ENCODE peak calls at places on chromosomes 4 and X, in seven cellular contexts. A, R, I, B, D, J and G are unnamed samples.

GRCh38 chrX:46381630-46382029 is 163.6 kb downstream of the ZNF674 start:
- DNase-seq in B (no peak), D (no peak), A (peak), I (peak), R (no peak), J (peak), G (peak)

GRCh38 chrX:138754861-138755260 is 43.3 kb upstream of the FGF13 start:
- DNase-seq in D (no peak), B (no peak), J (no peak), I (no peak), R (no peak), A (no peak), G (no peak)

GRCh38 chr4:20248155-20248558 is 3.5 kb upstream of the SLIT2 start:
- DNase-seq in B (no peak), J (no peak), I (peak), A (no peak), R (no peak), D (peak), G (peak)

GRCh38 chr4:163003979-163004378 is 162.7 kb downstream of the NAF1 start:
- DNase-seq in D (no peak), A (no peak), J (peak), R (no peak), I (no peak), B (no peak), G (no peak)

GRCh38 chr4:54090804-54091623 is 8.9 kb upstream of the GSX2 start:
- DNase-seq in R (no peak), B (no peak), J (peak), I (no peak), D (no peak), A (peak), G (peak)

GRCh38 chr4:8191136-8191747 is 7.8 kb upstream of the SH3TC1 start:
- DNase-seq in I (no peak), J (peak), A (no peak), R (no peak), B (no peak), D (no peak), G (no peak)

GRCh38 chr4:157888281-157888680 is 284.5 kb downstream of the GASK1B start:
- DNase-seq in D (no peak), J (no peak), R (no peak), B (no peak), I (no peak), A (no peak), G (no peak)

GRCh38 chrX:153769865-153770605 is 6.0 kb downstream of the PLXNB3 start:
- DNase-seq in I (no peak), J (peak), D (no peak), B (no peak), A (peak), R (no peak), G (no peak)

GRCh38 chr4:76562161-76562560 is 127.1 kb downstream of the SHROOM3 start:
- DNase-seq in D (no peak), J (no peak), R (no peak), B (no peak), A (no peak), I (no peak), G (no peak)

GRCh38 chr4:76744253-76744921 is 153.6 kb downstream of the SOWAHB start:
- DNase-seq in J (no peak), A (no peak), B (no peak), R (no peak), I (no peak), D (no peak), G (no peak)

GRCh38 chrX:24682739-24683432 is 10.8 kb upstream of the POLA1 start:
- DNase-seq in B (no peak), I (no peak), A (peak), R (no peak), D (no peak), J (no peak), G (no peak)

GRCh38 chr4:94338681-94339351 is 3.8 kb downstream of the HPGDS start:
- DNase-seq in R (no peak), D (no peak), J (no peak), A (no peak), I (no peak), B (no peak), G (no peak)

GRCh38 chr4:177005801-177006230 is 213.1 kb upstream of the VEGFC start:
- DNase-seq in B (no peak), I (no peak), R (no peak), A (no peak), D (peak), J (no peak), G (no peak)

GRCh38 chr4:16617416-16617815 is 281.0 kb downstream of the LDB2 start:
- DNase-seq in J (no peak), R (no peak), I (no peak), A (no peak), D (peak), B (no peak), G (no peak)